ENCODE peak calls at places on chromosomes 3 and 15, in eight cellular contexts. T is lower leg skin, P is right cardiac atrium, C is astrocyte, B is cardiac fibroblast, S is Daoy, R is heart right ventricle, D is MCF 10A. J is an unnamed sample.

GRCh38 chr3:177035678-177036077 is 161.6 kb downstream of the TBL1XR1 start:
- DNase-seq in T (no peak), P (no peak), C (no peak), B (no peak), S (no peak), R (no peak), D (no peak), J (no peak)

GRCh38 chr3:184227481-184227935 is 1.9 kb upstream of the VWA5B2 start:
- DNase-seq in T (no peak), P (no peak), C (no peak), B (peak), S (peak), R (no peak), D (peak), J (peak)

GRCh38 chr3:71536376-71536965 is 47.1 kb downstream of the FOXP1 start:
- DNase-seq in T (no peak), P (no peak), C (peak), B (peak), S (no peak), R (no peak), D (peak), J (no peak)

GRCh38 chr15:57321973-57322601 is 54.2 kb upstream of the CGNL1 start:
- DNase-seq in T (no peak), P (no peak), C (no peak), B (no peak), S (peak), R (no peak), D (no peak), J (no peak)

GRCh38 chr3:61924991-61925390 is 363.6 kb downstream of the PTPRG start:
- DNase-seq in T (no peak), P (no peak), C (no peak), B (no peak), S (no peak), R (no peak), D (no peak), J (no peak)

GRCh38 chr3:109927161-109927560 is 589.8 kb upstream of the DPPA4 start:
- DNase-seq in T (no peak), P (no peak), C (peak), B (peak), S (peak), R (no peak), D (peak), J (no peak)

GRCh38 chr15:37709669-37710068 is 224.8 kb upstream of the TMCO5A start:
- DNase-seq in T (no peak), P (no peak), C (no peak), B (no peak), S (no peak), R (no peak), D (no peak), J (no peak)

GRCh38 chr15:31774045-31774444 is 256.3 kb upstream of the CHRNA7 start:
- DNase-seq in T (no peak), P (no peak), C (no peak), B (no peak), S (no peak), R (no peak), D (no peak), J (no peak)

GRCh38 chr3:106130384-106131084 is 261.7 kb upstream of the CBLB start:
- DNase-seq in T (no peak), P (no peak), C (peak), B (peak), S (peak), R (no peak), D (peak), J (no peak)

GRCh38 chr3:126432361-126432760 is 37.7 kb downstream of the CFAP100 start:
- DNase-seq in T (no peak), P (no peak), C (peak), B (peak), S (no peak), R (no peak), D (no peak), J (no peak)

J was measured in CD4-positive, alpha-beta T cell.